ENCODE peak calls at places on chromosomes 4 and X, in seven cellular contexts. Y, L, V, M, F, S and R are unnamed samples.

GRCh38 chr4:185343726-185344581 is 51.8 kb downstream of the LRP2BP start:
- DNase-seq in Y (no peak), L (no peak), V (no peak), M (no peak), F (no peak), S (no peak), R (no peak)

GRCh38 chrX:37824491-37825224 is 22.7 kb downstream of the DYNLT3 start:
- DNase-seq in Y (no peak), L (no peak), V (no peak), M (no peak), F (no peak), S (peak; percentile 47), R (no peak)

GRCh38 chrX:153600032-153600373 is 1.1 kb upstream of the CCNQ start:
- DNase-seq in Y (no peak), L (no peak), V (no peak), M (no peak), F (no peak), S (no peak), R (no peak)

GRCh38 chrX:28058906-28059305 is 77.7 kb upstream of the DCAF8L1 start:
- DNase-seq in Y (no peak), L (no peak), V (no peak), M (no peak), F (no peak), S (peak; percentile 28), R (no peak)

GRCh38 chr4:121155893-121156292 is 8.2 kb downstream of the TNIP3 start:
- DNase-seq in Y (no peak), L (no peak), V (no peak), M (no peak), F (no peak), S (peak; percentile 64), R (no peak)

GRCh38 chr4:150828159-150828558 is 186.9 kb downstream of the LRBA start:
- DNase-seq in Y (peak; percentile 18), L (no peak), V (no peak), M (no peak), F (no peak), S (no peak), R (no peak)

GRCh38 chrX:39857780-39858179 is 240.0 kb downstream of the BCOR start:
- DNase-seq in Y (peak; percentile 10), L (no peak), V (no peak), M (no peak), F (no peak), S (peak; percentile 20), R (no peak)

GRCh38 chrX:41946230-41946629 is 22.9 kb upstream of the CASK start:
- DNase-seq in Y (no peak), L (no peak), V (no peak), M (no peak), F (no peak), S (no peak), R (no peak)

GRCh38 chrX:112834016-112834855 is 6.4 kb downstream of the AMOT start:
- DNase-seq in Y (no peak), L (no peak), V (no peak), M (no peak), F (no peak), S (no peak), R (no peak)

GRCh38 chr4:1487761-1488160 is 81.5 kb upstream of the NKX1-1 start:
- DNase-seq in Y (no peak), L (no peak), V (no peak), M (no peak), F (no peak), S (no peak), R (no peak)

GRCh38 chrX:17735396-17735795 is 1.9 kb upstream of the SCML1 start:
- DNase-seq in Y (no peak), L (no peak), V (no peak), M (no peak), F (no peak), S (no peak), R (no peak)

GRCh38 chr4:168656055-168656660 is 159.3 kb downstream of the PALLD start:
- DNase-seq in Y (no peak), L (no peak), V (no peak), M (no peak), F (no peak), S (peak; percentile 90), R (no peak)

GRCh38 chr4:106369456-106370060 is 980 bp upstream of the GIMD1 start:
- DNase-seq in Y (no peak), L (peak; percentile 35), V (no peak), M (peak; percentile 51), F (no peak), S (peak; percentile 73), R (peak; percentile 32)

GRCh38 chr4:179124957-179125356 is 1682.7 kb upstream of the AGA start:
- DNase-seq in Y (no peak), L (no peak), V (no peak), M (no peak), F (no peak), S (no peak), R (no peak)